ENCODE peak calls at places on chromosome 11, in six cellular contexts. One of them, this sample, is unnamed.

GRCh38 chr11:65562788-65563187 is 4.6 kb upstream of the LTBP3 start:
- DNase-seq in BJ: no peak
- DNase-seq in lower lobe of right lung: no peak
- DNase-seq in ovary: no peak
- DNase-seq in HFF-Myc: no peak
- DNase-seq in IMR-90: no peak
- DNase-seq in this sample: no peak

GRCh38 chr11:128467610-128468041 is 119.7 kb downstream of the ETS1 start:
- DNase-seq in BJ: peak; percentile 99
- DNase-seq in IMR-90: peak; percentile 100
- DNase-seq in HFF-Myc: peak; percentile 61
- DNase-seq in lower lobe of right lung: no peak
- DNase-seq in ovary: no peak
- DNase-seq in this sample: peak; percentile 86

GRCh38 chr11:112082729-112083128 is 3.8 kb downstream of the TIMM8B start:
- DNase-seq in lower lobe of right lung: no peak
- DNase-seq in IMR-90: peak; percentile 76
- DNase-seq in ovary: no peak
- DNase-seq in HFF-Myc: no peak
- DNase-seq in BJ: peak; percentile 28
- DNase-seq in this sample: no peak

GRCh38 chr11:21675049-21675616 is 517.8 kb upstream of the ANO5 start:
- DNase-seq in IMR-90: no peak
- DNase-seq in lower lobe of right lung: no peak
- DNase-seq in ovary: no peak
- DNase-seq in HFF-Myc: no peak
- DNase-seq in BJ: no peak
- DNase-seq in this sample: no peak

GRCh38 chr11:11345099-11345498 is 8.0 kb downstream of the CSNK2A3 start:
- DNase-seq in ovary: no peak
- DNase-seq in BJ: no peak
- DNase-seq in IMR-90: no peak
- DNase-seq in HFF-Myc: no peak
- DNase-seq in lower lobe of right lung: peak; percentile 80
- DNase-seq in this sample: no peak

GRCh38 chr11:81497202-81497804 is 1236.4 kb downstream of the FAM181B start:
- DNase-seq in ovary: no peak
- DNase-seq in BJ: no peak
- DNase-seq in lower lobe of right lung: no peak
- DNase-seq in HFF-Myc: peak; percentile 0
- DNase-seq in IMR-90: peak; percentile 16
- DNase-seq in this sample: no peak

GRCh38 chr11:75513250-75513649 is 12.5 kb downstream of the GDPD5 start:
- DNase-seq in HFF-Myc: no peak
- DNase-seq in ovary: no peak
- DNase-seq in BJ: no peak
- DNase-seq in lower lobe of right lung: no peak
- DNase-seq in IMR-90: peak; percentile 92
- DNase-seq in this sample: no peak

GRCh38 chr11:44755553-44756505 is 29.1 kb downstream of the TSPAN18 start:
- DNase-seq in HFF-Myc: no peak
- DNase-seq in IMR-90: no peak
- DNase-seq in ovary: no peak
- DNase-seq in lower lobe of right lung: no peak
- DNase-seq in BJ: no peak
- DNase-seq in this sample: no peak

GRCh38 chr11:45560935-45561330 is 104.5 kb downstream of the CHST1 start:
- DNase-seq in ovary: no peak
- DNase-seq in lower lobe of right lung: no peak
- DNase-seq in BJ: no peak
- DNase-seq in IMR-90: no peak
- DNase-seq in HFF-Myc: no peak
- DNase-seq in this sample: no peak

GRCh38 chr11:45252134-45252856 is 33.8 kb downstream of the SYT13 start:
- DNase-seq in BJ: no peak
- DNase-seq in HFF-Myc: no peak
- DNase-seq in IMR-90: peak; percentile 7
- DNase-seq in ovary: no peak
- DNase-seq in lower lobe of right lung: peak; percentile 56
- DNase-seq in this sample: no peak

GRCh38 chr11:96761451-96761850 is 371.6 kb downstream of the JRKL start:
- DNase-seq in HFF-Myc: no peak
- DNase-seq in ovary: no peak
- DNase-seq in IMR-90: no peak
- DNase-seq in lower lobe of right lung: no peak
- DNase-seq in BJ: no peak
- DNase-seq in this sample: no peak

GRCh38 chr11:113991170-113991569 is 16.3 kb downstream of the HTR3A start:
- DNase-seq in ovary: peak; percentile 31
- DNase-seq in lower lobe of right lung: no peak
- DNase-seq in BJ: no peak
- DNase-seq in HFF-Myc: no peak
- DNase-seq in IMR-90: peak; percentile 8
- DNase-seq in this sample: no peak

GRCh38 chr11:14907411-14908213 is 15.6 kb upstream of the CYP2R1 start:
- DNase-seq in IMR-90: peak; percentile 21
- DNase-seq in lower lobe of right lung: peak; percentile 90
- DNase-seq in HFF-Myc: no peak
- DNase-seq in ovary: peak; percentile 42
- DNase-seq in BJ: no peak
- DNase-seq in this sample: peak; percentile 83

GRCh38 chr11:19444231-19444630 is 203.5 kb upstream of the E2F8 start:
- DNase-seq in ovary: no peak
- DNase-seq in HFF-Myc: peak; percentile 44
- DNase-seq in lower lobe of right lung: no peak
- DNase-seq in BJ: no peak
- DNase-seq in IMR-90: peak; percentile 50
- DNase-seq in this sample: no peak

GRCh38 chr11:1864216-1864615 is 11.3 kb downstream of the LSP1 start:
- DNase-seq in HFF-Myc: no peak
- DNase-seq in lower lobe of right lung: peak; percentile 49
- DNase-seq in IMR-90: no peak
- DNase-seq in ovary: peak; percentile 53
- DNase-seq in BJ: no peak
- DNase-seq in this sample: no peak

GRCh38 chr11:130652671-130653335 is 204.4 kb downstream of the ADAMTS15 start:
- DNase-seq in ovary: no peak
- DNase-seq in IMR-90: peak; percentile 89
- DNase-seq in lower lobe of right lung: peak; percentile 74
- DNase-seq in BJ: peak; percentile 70
- DNase-seq in HFF-Myc: no peak
- DNase-seq in this sample: peak; percentile 91

GRCh38 chr11:19687372-19687771 is 25.3 kb upstream of the NAV2 start:
- DNase-seq in HFF-Myc: no peak
- DNase-seq in ovary: no peak
- DNase-seq in IMR-90: no peak
- DNase-seq in BJ: no peak
- DNase-seq in lower lobe of right lung: no peak
- DNase-seq in this sample: no peak

GRCh38 chr11:21988477-21988876 is 204.4 kb upstream of the ANO5 start:
- DNase-seq in HFF-Myc: no peak
- DNase-seq in BJ: no peak
- DNase-seq in IMR-90: no peak
- DNase-seq in lower lobe of right lung: no peak
- DNase-seq in ovary: no peak
- DNase-seq in this sample: no peak

GRCh38 chr11:1736447-1736992 is 13.9 kb downstream of the IFITM10 start:
- DNase-seq in BJ: no peak
- DNase-seq in ovary: no peak
- DNase-seq in IMR-90: no peak
- DNase-seq in HFF-Myc: no peak
- DNase-seq in lower lobe of right lung: no peak
- DNase-seq in this sample: no peak

GRCh38 chr11:119323532-119324033 is 6.7 kb upstream of the MCAM start:
- DNase-seq in HFF-Myc: peak; percentile 40
- DNase-seq in BJ: no peak
- DNase-seq in ovary: peak; percentile 75
- DNase-seq in lower lobe of right lung: no peak
- DNase-seq in IMR-90: peak; percentile 66
- DNase-seq in this sample: peak; percentile 82

GRCh38 chr11:86291466-86292262 is 10.4 kb upstream of the HIKESHI start:
- DNase-seq in IMR-90: peak; percentile 55
- DNase-seq in ovary: peak; percentile 42
- DNase-seq in BJ: no peak
- DNase-seq in HFF-Myc: peak; percentile 41
- DNase-seq in lower lobe of right lung: no peak
- DNase-seq in this sample: no peak

GRCh38 chr11:16454284-16454683 is 97.9 kb upstream of the SOX6 start:
- DNase-seq in IMR-90: peak; percentile 55
- DNase-seq in HFF-Myc: no peak
- DNase-seq in BJ: peak; percentile 5
- DNase-seq in lower lobe of right lung: no peak
- DNase-seq in ovary: no peak
- DNase-seq in this sample: no peak

GRCh38 chr11:103870821-103871309 is 165.6 kb upstream of the DDI1 start:
- DNase-seq in lower lobe of right lung: peak; percentile 57
- DNase-seq in HFF-Myc: no peak
- DNase-seq in ovary: no peak
- DNase-seq in BJ: no peak
- DNase-seq in IMR-90: no peak
- DNase-seq in this sample: peak; percentile 93

GRCh38 chr11:97615541-97615940 is 1225.7 kb downstream of the JRKL start:
- DNase-seq in ovary: no peak
- DNase-seq in BJ: no peak
- DNase-seq in HFF-Myc: no peak
- DNase-seq in IMR-90: no peak
- DNase-seq in lower lobe of right lung: no peak
- DNase-seq in this sample: no peak

GRCh38 chr11:133227674-133228111 is 304.6 kb downstream of the OPCML start:
- DNase-seq in IMR-90: no peak
- DNase-seq in HFF-Myc: no peak
- DNase-seq in BJ: no peak
- DNase-seq in ovary: no peak
- DNase-seq in lower lobe of right lung: no peak
- DNase-seq in this sample: no peak

GRCh38 chr11:45089251-45089650 is 57.2 kb upstream of the PRDM11 start:
- DNase-seq in ovary: peak; percentile 71
- DNase-seq in BJ: peak; percentile 99
- DNase-seq in lower lobe of right lung: no peak
- DNase-seq in IMR-90: peak; percentile 93
- DNase-seq in HFF-Myc: peak; percentile 60
- DNase-seq in this sample: peak; percentile 89

GRCh38 chr11:113176971-113177370 is 137.4 kb upstream of the TTC12 start:
- DNase-seq in IMR-90: no peak
- DNase-seq in lower lobe of right lung: no peak
- DNase-seq in HFF-Myc: peak; percentile 75
- DNase-seq in BJ: peak; percentile 33
- DNase-seq in ovary: no peak
- DNase-seq in this sample: no peak

GRCh38 chr11:67504023-67504949 is 877 bp downstream of the PITPNM1 start:
- DNase-seq in IMR-90: no peak
- DNase-seq in lower lobe of right lung: no peak
- DNase-seq in HFF-Myc: no peak
- DNase-seq in BJ: no peak
- DNase-seq in ovary: peak; percentile 71
- DNase-seq in this sample: no peak

GRCh38 chr11:67506426-67507032 is 1.4 kb upstream of the PITPNM1 start:
- DNase-seq in IMR-90: no peak
- DNase-seq in BJ: no peak
- DNase-seq in ovary: peak; percentile 54
- DNase-seq in HFF-Myc: no peak
- DNase-seq in lower lobe of right lung: no peak
- DNase-seq in this sample: no peak

GRCh38 chr11:67504950-67505561 is at the start of gene PITPNM1:
- DNase-seq in ovary: peak; percentile 79
- DNase-seq in IMR-90: peak; percentile 24
- DNase-seq in BJ: no peak
- DNase-seq in HFF-Myc: no peak
- DNase-seq in lower lobe of right lung: peak; percentile 83
- DNase-seq in this sample: peak; percentile 70

GRCh38 chr11:67507242-67507890 is 596 bp downstream of the CDK2AP2 start:
- DNase-seq in BJ: no peak
- DNase-seq in lower lobe of right lung: no peak
- DNase-seq in HFF-Myc: peak; percentile 51
- DNase-seq in ovary: no peak
- DNase-seq in IMR-90: peak; percentile 68
- DNase-seq in this sample: peak; percentile 84

GRCh38 chr11:67505605-67506396 is 638 bp upstream of the PITPNM1 start:
- DNase-seq in ovary: peak; percentile 83
- DNase-seq in HFF-Myc: peak; percentile 70
- DNase-seq in lower lobe of right lung: peak; percentile 95
- DNase-seq in BJ: peak; percentile 36
- DNase-seq in IMR-90: peak; percentile 78
- DNase-seq in this sample: peak; percentile 91
- H3K4me3 ChIP-seq in ovary: peak overlapping the region; percentile 37
- H3K4me3 ChIP-seq in HFF-Myc: peak overlapping the region; percentile 71
- H3K4me3 ChIP-seq in lower lobe of right lung: peak overlapping the region; percentile 74
- H3K4me3 ChIP-seq in BJ: peak overlapping the region; percentile 2
- H3K4me3 ChIP-seq in IMR-90: peak overlapping the region; percentile 23
- H3K4me3 ChIP-seq in this sample: peak overlapping the region; percentile 77

GRCh38 chr11:102614485-102614884 is 10.6 kb downstream of the MMP20 start:
- DNase-seq in IMR-90: no peak
- DNase-seq in ovary: no peak
- DNase-seq in BJ: no peak
- DNase-seq in lower lobe of right lung: no peak
- DNase-seq in HFF-Myc: no peak
- DNase-seq in this sample: no peak
- TF ChIP-seq CTCF in IMR-90: peak; percentile 4
- TF ChIP-seq CTCF in ovary: no peak
- TF ChIP-seq CTCF in BJ: no peak
- TF ChIP-seq CTCF in lower lobe of right lung: no peak
- TF ChIP-seq CTCF in HFF-Myc: peak; percentile 3
- TF ChIP-seq CTCF in this sample: no peak

GRCh38 chr11:120339394-120339890 is 3.2 kb downstream of the ARHGEF12 start:
- DNase-seq in IMR-90: peak; percentile 43
- DNase-seq in BJ: no peak
- DNase-seq in HFF-Myc: no peak
- DNase-seq in ovary: no peak
- DNase-seq in lower lobe of right lung: no peak
- DNase-seq in this sample: peak; percentile 70
- H3K4me3 ChIP-seq in IMR-90: peak overlapping the region; percentile 33
- H3K4me3 ChIP-seq in BJ: peak overlapping the region; percentile 30
- H3K4me3 ChIP-seq in HFF-Myc: peak overlapping the region; percentile 93
- H3K4me3 ChIP-seq in ovary: peak overlapping the region; percentile 67
- H3K4me3 ChIP-seq in lower lobe of right lung: peak overlapping the region; percentile 91
- H3K4me3 ChIP-seq in this sample: peak overlapping the region; percentile 93

DNA sequence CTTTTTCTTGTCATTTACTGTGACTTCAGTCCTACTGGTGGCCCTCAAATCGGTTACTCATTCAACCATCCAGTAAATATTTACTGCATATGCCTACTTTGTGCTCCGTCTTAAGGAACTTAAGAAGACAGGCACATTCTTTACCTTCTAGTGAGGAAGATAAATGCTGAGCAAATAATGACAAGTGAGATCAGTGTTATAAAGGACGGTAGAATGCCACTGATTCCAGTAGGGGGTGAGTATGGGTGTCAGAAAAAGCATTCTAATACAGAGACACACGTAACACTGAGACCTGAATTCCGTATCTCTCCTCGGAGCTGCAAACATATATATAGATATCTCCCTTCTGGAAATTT is 1.6 kb downstream of the ANKRD42 start:
- DNase-seq in ovary: no peak
- DNase-seq in BJ: no peak
- DNase-seq in lower lobe of right lung: no peak
- DNase-seq in HFF-Myc: no peak
- DNase-seq in IMR-90: peak; percentile 1
- DNase-seq in this sample: no peak
- TF ChIP-seq CTCF in ovary: no peak
- TF ChIP-seq CTCF in BJ: no peak
- TF ChIP-seq CTCF in lower lobe of right lung: no peak
- TF ChIP-seq CTCF in HFF-Myc: no peak
- TF ChIP-seq CTCF in IMR-90: no peak
- TF ChIP-seq CTCF in this sample: no peak

GRCh38 chr11:66567787-66568123 is 651 bp downstream of the CTSF start:
- DNase-seq in ovary: no peak
- DNase-seq in HFF-Myc: no peak
- DNase-seq in IMR-90: no peak
- DNase-seq in BJ: no peak
- DNase-seq in lower lobe of right lung: no peak
- DNase-seq in this sample: no peak
- H3K4me3 ChIP-seq in ovary: peak overlapping the region; percentile 50
- H3K4me3 ChIP-seq in HFF-Myc: peak overlapping the region; percentile 37
- H3K4me3 ChIP-seq in IMR-90: peak overlapping the region; percentile 41
- H3K4me3 ChIP-seq in BJ: peak overlapping the region; percentile 45
- H3K4me3 ChIP-seq in lower lobe of right lung: peak overlapping the region; percentile 77
- H3K4me3 ChIP-seq in this sample: peak overlapping the region; percentile 68

This sample was measured in right atrium auricular region.